ENCODE peak calls at places on chromosomes 16 and 17, in four cellular contexts. One of them, this sample, is unnamed.

GRCh38 chr17:20009302-20010098 is at the start of gene SPECC1:
- DNase-seq in nephron progenitor cell: peak
- DNase-seq in NB4: peak
- DNase-seq in A549: peak
- DNase-seq in this sample: peak

GRCh38 chr16:68085259-68086071 is at the start of gene NFATC3:
- DNase-seq in A549: peak
- DNase-seq in nephron progenitor cell: peak
- DNase-seq in NB4: peak
- DNase-seq in this sample: peak

GRCh38 chr16:53898993-53899392 is 195.0 kb downstream of the FTO start:
- DNase-seq in A549: no peak
- DNase-seq in NB4: no peak
- DNase-seq in nephron progenitor cell: no peak
- DNase-seq in this sample: no peak

GRCh38 chr17:43917348-43918025 is 10.2 kb upstream of the MPP2 start:
- DNase-seq in A549: no peak
- DNase-seq in nephron progenitor cell: peak
- DNase-seq in NB4: peak
- DNase-seq in this sample: peak

GRCh38 chr16:23148166-23148512 is 1.1 kb downstream of the USP31 start:
- DNase-seq in A549: no peak
- DNase-seq in nephron progenitor cell: no peak
- DNase-seq in NB4: peak
- DNase-seq in this sample: no peak

GRCh38 chr16:79261461-79261860 is 339.1 kb downstream of the MAF start:
- DNase-seq in NB4: peak
- DNase-seq in A549: no peak
- DNase-seq in nephron progenitor cell: peak
- DNase-seq in this sample: peak

GRCh38 chr17:35709874-35710273 is 21.6 kb upstream of the RASL10B start:
- DNase-seq in A549: no peak
- DNase-seq in NB4: no peak
- DNase-seq in nephron progenitor cell: no peak
- DNase-seq in this sample: no peak

GRCh38 chr17:4772235-4772613 is 538 bp downstream of the TM4SF5 start:
- DNase-seq in A549: no peak
- DNase-seq in nephron progenitor cell: no peak
- DNase-seq in NB4: no peak
- DNase-seq in this sample: no peak

GRCh38 chr17:76452646-76453430 is at the start of gene UBE2O:
- DNase-seq in A549: peak
- DNase-seq in NB4: peak
- DNase-seq in nephron progenitor cell: peak
- DNase-seq in this sample: peak

GRCh38 chr17:69084911-69085310 is 24.2 kb upstream of the ABCA9 start:
- DNase-seq in NB4: no peak
- DNase-seq in A549: peak
- DNase-seq in nephron progenitor cell: peak
- DNase-seq in this sample: peak

GRCh38 chr17:49049265-49049664 is 52.1 kb downstream of the IGF2BP1 start:
- DNase-seq in A549: no peak
- DNase-seq in NB4: no peak
- DNase-seq in nephron progenitor cell: no peak
- DNase-seq in this sample: no peak

GRCh38 chr17:73427198-73427597 is 115.4 kb upstream of the CDC42EP4 start:
- DNase-seq in A549: no peak
- DNase-seq in nephron progenitor cell: no peak
- DNase-seq in NB4: no peak
- DNase-seq in this sample: no peak

GRCh38 chr16:58733248-58733670 is 857 bp downstream of the GOT2 start:
- DNase-seq in NB4: peak
- DNase-seq in nephron progenitor cell: peak
- DNase-seq in A549: no peak
- DNase-seq in this sample: no peak

GRCh38 chr17:80937501-80938356 is 53.9 kb upstream of the CHMP6 start:
- DNase-seq in NB4: peak
- DNase-seq in nephron progenitor cell: no peak
- DNase-seq in A549: no peak
- DNase-seq in this sample: no peak

GRCh38 chr17:49969134-49969759 is at the start of gene DLX4:
- DNase-seq in NB4: peak
- DNase-seq in nephron progenitor cell: peak
- DNase-seq in A549: peak
- DNase-seq in this sample: no peak

GRCh38 chr17:39926588-39927100 is 757 bp downstream of the ORMDL3 start:
- DNase-seq in A549: peak
- DNase-seq in nephron progenitor cell: peak
- DNase-seq in NB4: peak
- DNase-seq in this sample: peak

GRCh38 chr17:5838661-5839300 is 231.4 kb upstream of the WSCD1 start:
- DNase-seq in nephron progenitor cell: no peak
- DNase-seq in A549: no peak
- DNase-seq in NB4: no peak
- DNase-seq in this sample: peak

GRCh38 chr17:290121-290521 is 62.5 kb downstream of the RPH3AL start:
- DNase-seq in nephron progenitor cell: no peak
- DNase-seq in NB4: no peak
- DNase-seq in A549: no peak
- DNase-seq in this sample: no peak

GRCh38 chr16:59604331-59604730 is 870.2 kb upstream of the GOT2 start:
- DNase-seq in nephron progenitor cell: no peak
- DNase-seq in A549: no peak
- DNase-seq in NB4: no peak
- DNase-seq in this sample: no peak

GRCh38 chr17:38893612-38894011 is 23.8 kb downstream of the LASP1 start:
- DNase-seq in NB4: peak
- DNase-seq in A549: no peak
- DNase-seq in nephron progenitor cell: no peak
- DNase-seq in this sample: no peak

GRCh38 chr17:48308591-48308990 is 121.4 kb downstream of the SKAP1 start:
- DNase-seq in A549: no peak
- DNase-seq in nephron progenitor cell: no peak
- DNase-seq in NB4: no peak
- DNase-seq in this sample: no peak

GRCh38 chr17:71192848-71193247 is 928.0 kb upstream of the SOX9 start:
- DNase-seq in A549: no peak
- DNase-seq in nephron progenitor cell: no peak
- DNase-seq in NB4: no peak
- DNase-seq in this sample: no peak

GRCh38 chr16:28202147-28202746 is 9.5 kb downstream of the XPO6 start:
- DNase-seq in NB4: peak
- DNase-seq in A549: no peak
- DNase-seq in nephron progenitor cell: no peak
- DNase-seq in this sample: no peak

GRCh38 chr17:81976332-81977210 is 858 bp upstream of the ASPSCR1 start:
- DNase-seq in NB4: peak
- DNase-seq in A549: no peak
- DNase-seq in nephron progenitor cell: no peak
- DNase-seq in this sample: no peak

GRCh38 chr16:67198238-67198734 is 645 bp upstream of the ELMO3 start:
- DNase-seq in nephron progenitor cell: no peak
- DNase-seq in A549: peak
- DNase-seq in NB4: peak
- DNase-seq in this sample: peak

GRCh38 chr17:20063665-20064648 is 54.8 kb downstream of the SPECC1 start:
- DNase-seq in NB4: peak
- DNase-seq in nephron progenitor cell: no peak
- DNase-seq in A549: peak
- DNase-seq in this sample: no peak

GRCh38 chr16:53912155-53912554 is 208.2 kb downstream of the FTO start:
- DNase-seq in A549: no peak
- DNase-seq in nephron progenitor cell: no peak
- DNase-seq in NB4: no peak
- DNase-seq in this sample: no peak

GRCh38 chr16:31513126-31513525 is 4.9 kb upstream of the RUSF1 start:
- DNase-seq in A549: no peak
- DNase-seq in NB4: no peak
- DNase-seq in nephron progenitor cell: no peak
- DNase-seq in this sample: no peak

GRCh38 chr16:49351119-49351518 is 22.5 kb upstream of the C16orf78 start:
- DNase-seq in NB4: peak
- DNase-seq in A549: no peak
- DNase-seq in nephron progenitor cell: peak
- DNase-seq in this sample: no peak

GRCh38 chr17:79913896-79914812 is 74.9 kb upstream of the CBX4 start:
- DNase-seq in A549: no peak
- DNase-seq in NB4: no peak
- DNase-seq in nephron progenitor cell: no peak
- DNase-seq in this sample: no peak
- TF ChIP-seq CTCF in A549: no peak
- TF ChIP-seq CTCF in NB4: no peak
- TF ChIP-seq CTCF in nephron progenitor cell: no peak
- TF ChIP-seq CTCF in this sample: no peak

DNA sequence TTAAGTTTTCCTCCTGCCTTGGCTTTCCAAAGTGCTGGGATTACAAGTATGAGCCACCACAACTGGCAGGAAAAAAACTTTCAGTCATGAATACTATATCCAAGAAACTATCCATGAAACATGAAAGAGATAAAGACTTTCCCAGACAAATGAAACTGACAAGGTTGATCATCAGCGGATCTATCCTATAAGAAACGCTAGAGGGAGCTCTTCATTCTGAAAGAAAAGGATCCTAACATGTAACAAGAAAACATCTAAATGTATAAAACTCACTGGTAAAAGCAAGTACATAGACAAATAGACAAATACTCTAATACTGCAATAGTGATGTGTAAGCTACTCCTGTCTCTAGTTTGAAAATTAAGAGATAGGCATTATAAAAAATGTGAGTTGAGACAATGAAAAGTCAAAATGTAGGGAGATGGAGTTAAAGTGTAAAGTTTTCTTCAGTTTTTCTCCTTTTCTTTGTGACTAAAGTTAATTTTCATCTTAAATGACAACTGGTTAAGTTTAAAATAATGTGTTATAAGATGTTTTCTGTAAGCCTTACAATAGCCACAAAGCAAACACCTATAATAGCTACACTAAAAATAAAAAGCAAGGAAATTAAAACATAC is 79.6 kb upstream of the TEKT1 start:
- DNase-seq in nephron progenitor cell: no peak
- DNase-seq in A549: peak
- DNase-seq in NB4: peak
- DNase-seq in this sample: no peak
- TF ChIP-seq CTCF in nephron progenitor cell: peak
- TF ChIP-seq CTCF in A549: peak
- TF ChIP-seq CTCF in NB4: peak
- TF ChIP-seq CTCF in this sample: peak

GRCh38 chr16:65122974-65123845 is 1.3 kb upstream of the CDH11 start:
- DNase-seq in nephron progenitor cell: peak
- DNase-seq in A549: no peak
- DNase-seq in NB4: no peak
- DNase-seq in this sample: peak

GRCh38 chr16:65123846-65124513 is 2.1 kb upstream of the CDH11 start:
- DNase-seq in A549: no peak
- DNase-seq in NB4: no peak
- DNase-seq in nephron progenitor cell: no peak
- DNase-seq in this sample: peak

GRCh38 chr16:65120811-65121721 is 797 bp downstream of the CDH11 start:
- DNase-seq in NB4: no peak
- DNase-seq in nephron progenitor cell: peak
- DNase-seq in A549: no peak
- DNase-seq in this sample: peak

GRCh38 chr16:65122724-65122973 is 786 bp upstream of the CDH11 start:
- DNase-seq in nephron progenitor cell: no peak
- DNase-seq in NB4: no peak
- DNase-seq in A549: no peak
- DNase-seq in this sample: no peak

DNA sequence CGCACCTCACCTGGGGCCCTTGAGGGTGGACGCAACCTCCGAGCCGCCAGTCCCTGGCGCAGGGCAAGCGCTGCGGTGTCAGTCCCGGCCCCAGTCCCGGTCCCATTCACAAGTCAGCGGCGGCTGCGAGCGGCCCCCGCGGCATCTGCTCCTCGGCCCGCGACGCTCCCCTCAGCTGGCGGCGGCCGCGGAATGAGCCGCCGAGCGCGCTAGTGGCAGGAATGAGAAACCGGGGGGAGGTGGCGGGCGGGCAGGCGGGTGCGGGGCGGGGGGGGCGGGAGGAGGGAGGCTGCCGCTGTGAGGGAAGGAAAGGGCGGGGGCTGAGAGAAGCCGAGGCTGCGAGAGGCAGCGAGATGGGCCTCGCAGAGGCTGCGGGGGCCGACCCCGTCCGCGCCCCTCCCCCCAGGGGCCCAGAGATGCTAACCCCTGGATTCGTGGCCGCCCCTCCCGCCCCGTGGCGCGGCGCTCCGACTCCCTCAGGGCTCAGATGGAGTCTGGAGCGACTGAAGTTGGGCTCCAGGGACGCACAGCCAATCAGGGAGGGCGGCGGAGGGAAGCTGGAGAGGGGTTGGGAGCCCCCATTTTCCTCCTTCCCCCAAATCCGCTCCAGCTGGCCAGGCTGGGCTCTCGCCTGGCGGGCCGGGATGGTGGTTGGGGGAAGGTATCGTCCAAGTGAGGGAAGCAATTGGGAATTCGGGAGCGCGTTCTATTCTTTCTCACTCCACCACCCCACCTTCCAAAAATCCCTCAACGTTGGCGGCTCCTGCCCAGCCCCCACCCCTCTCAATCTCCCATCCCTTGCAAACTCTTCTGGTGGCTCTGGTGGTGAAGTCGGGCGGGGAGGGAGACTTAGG is at the start of gene CDH11:
- DNase-seq in NB4: no peak
- DNase-seq in nephron progenitor cell: peak
- DNase-seq in A549: no peak
- DNase-seq in this sample: peak
- TF ChIP-seq CTCF in NB4: no peak
- TF ChIP-seq CTCF in nephron progenitor cell: no peak
- TF ChIP-seq CTCF in A549: no peak
- TF ChIP-seq CTCF in this sample: no peak

DNA sequence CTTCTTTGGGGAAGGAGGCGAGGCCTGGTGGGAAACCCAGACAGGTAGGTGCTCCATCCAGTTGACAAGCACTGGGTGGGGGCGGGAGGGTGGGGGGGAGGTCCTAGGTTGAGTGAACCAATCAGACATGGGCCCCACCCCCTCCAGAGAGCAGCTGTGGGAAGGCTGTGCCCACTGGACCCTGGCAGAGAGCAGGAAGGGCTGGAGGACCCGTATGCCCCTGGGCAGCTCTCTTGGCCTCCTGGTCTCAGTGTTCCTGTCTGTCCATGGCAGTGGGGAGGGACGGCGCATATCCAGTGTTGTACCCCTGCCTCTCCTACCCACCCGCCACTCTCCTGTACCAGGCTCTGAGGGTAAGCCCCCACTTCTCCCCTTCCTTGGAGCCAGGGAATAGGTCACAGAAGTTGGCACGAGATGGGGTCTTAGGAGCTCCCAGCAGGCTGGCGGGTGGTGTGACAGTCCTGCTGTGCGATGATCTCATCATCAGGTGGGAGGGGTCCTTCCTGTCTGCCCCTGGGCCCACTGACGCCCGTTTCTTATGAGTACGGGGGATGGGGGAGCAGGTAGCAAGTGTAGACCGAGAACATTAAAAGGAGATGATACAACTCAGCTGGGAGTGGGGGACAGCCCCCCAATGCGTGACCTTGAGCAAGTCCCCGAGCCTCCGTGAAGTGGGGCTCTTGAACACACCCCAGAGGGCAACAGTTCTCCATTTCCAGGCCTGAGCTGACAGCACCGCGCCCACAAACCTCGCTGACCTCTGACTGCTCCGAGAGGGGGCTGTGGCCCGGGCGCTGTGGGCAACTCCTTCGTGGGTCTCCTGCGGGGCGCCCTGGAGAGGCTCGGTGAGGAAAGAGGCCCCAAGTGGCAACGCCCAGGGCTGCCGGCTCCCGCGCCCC is 1.2 kb upstream of the ZFPM1 start:
- DNase-seq in NB4: peak
- DNase-seq in A549: no peak
- DNase-seq in nephron progenitor cell: no peak
- DNase-seq in this sample: no peak
- TF ChIP-seq CTCF in NB4: no peak
- TF ChIP-seq CTCF in A549: no peak
- TF ChIP-seq CTCF in nephron progenitor cell: no peak
- TF ChIP-seq CTCF in this sample: no peak